ENCODE peak calls at places on chromosomes 12 and 14, in eight cellular contexts. U is astrocyte; P is cardiac muscle cell; V is heart left ventricle; I is CD8-positive, alpha-beta T cell; Y is endodermal cell; X is transverse colon; Z is psoas muscle. O is an unnamed sample.

GRCh38 chr12:54002915-54003339 is 3.0 kb downstream of the HOXC9 start:
- DNase-seq in U (no peak), P (no peak), V (no peak), I (no peak), Y (no peak), X (no peak), Z (peak; percentile 77), O (no peak)

GRCh38 chr12:11822071-11822818 is 172.8 kb downstream of the ETV6 start:
- DNase-seq in U (peak; percentile 77), P (no peak), V (no peak), I (peak; percentile 16), Y (no peak), X (peak; percentile 55), Z (no peak), O (peak; percentile 52)

GRCh38 chr12:82682851-82683261 is 3.9 kb upstream of the TMTC2 start:
- DNase-seq in U (no peak), P (no peak), V (no peak), I (no peak), Y (no peak), X (no peak), Z (no peak), O (no peak)

GRCh38 chr14:74882103-74882920 is 596 bp downstream of the DLST start:
- DNase-seq in U (peak; percentile 32), P (peak; percentile 50), V (peak; percentile 61), I (peak; percentile 19), Y (no peak), X (peak; percentile 65), Z (peak; percentile 78), O (peak; percentile 49)

GRCh38 chr12:132469423-132469822 is 20.5 kb upstream of the FBRSL1 start:
- DNase-seq in U (no peak), P (no peak), V (no peak), I (no peak), Y (no peak), X (no peak), Z (no peak), O (no peak)

GRCh38 chr12:103841690-103842584 is 903 bp upstream of the NT5DC3 start:
- DNase-seq in U (peak; percentile 85), P (no peak), V (peak; percentile 69), I (peak; percentile 11), Y (peak; percentile 95), X (no peak), Z (peak; percentile 67), O (peak; percentile 86)

GRCh38 chr12:52243264-52243773 is 10.3 kb downstream of the KRT7 start:
- DNase-seq in U (peak; percentile 50), P (no peak), V (no peak), I (no peak), Y (no peak), X (no peak), Z (peak; percentile 40), O (no peak)

GRCh38 chr14:75217508-75218206 is 41.2 kb upstream of the TMED10 start:
- DNase-seq in U (no peak), P (no peak), V (no peak), I (no peak), Y (no peak), X (no peak), Z (no peak), O (no peak)

GRCh38 chr14:105525861-105526780 is at the start of gene TMEM121:
- DNase-seq in U (no peak), P (peak; percentile 48), V (no peak), I (no peak), Y (peak; percentile 76), X (peak; percentile 22), Z (peak; percentile 58), O (no peak)

GRCh38 chr12:98745578-98746391 is 100.7 kb downstream of the APAF1 start:
- DNase-seq in U (no peak), P (peak; percentile 19), V (no peak), I (no peak), Y (peak; percentile 73), X (no peak), Z (no peak), O (no peak)

GRCh38 chr14:73457050-73457934 is 1.1 kb downstream of the NUMB start:
- DNase-seq in U (no peak), P (peak; percentile 58), V (peak; percentile 51), I (no peak), Y (peak; percentile 84), X (no peak), Z (peak; percentile 60), O (peak; percentile 71)

DNA sequence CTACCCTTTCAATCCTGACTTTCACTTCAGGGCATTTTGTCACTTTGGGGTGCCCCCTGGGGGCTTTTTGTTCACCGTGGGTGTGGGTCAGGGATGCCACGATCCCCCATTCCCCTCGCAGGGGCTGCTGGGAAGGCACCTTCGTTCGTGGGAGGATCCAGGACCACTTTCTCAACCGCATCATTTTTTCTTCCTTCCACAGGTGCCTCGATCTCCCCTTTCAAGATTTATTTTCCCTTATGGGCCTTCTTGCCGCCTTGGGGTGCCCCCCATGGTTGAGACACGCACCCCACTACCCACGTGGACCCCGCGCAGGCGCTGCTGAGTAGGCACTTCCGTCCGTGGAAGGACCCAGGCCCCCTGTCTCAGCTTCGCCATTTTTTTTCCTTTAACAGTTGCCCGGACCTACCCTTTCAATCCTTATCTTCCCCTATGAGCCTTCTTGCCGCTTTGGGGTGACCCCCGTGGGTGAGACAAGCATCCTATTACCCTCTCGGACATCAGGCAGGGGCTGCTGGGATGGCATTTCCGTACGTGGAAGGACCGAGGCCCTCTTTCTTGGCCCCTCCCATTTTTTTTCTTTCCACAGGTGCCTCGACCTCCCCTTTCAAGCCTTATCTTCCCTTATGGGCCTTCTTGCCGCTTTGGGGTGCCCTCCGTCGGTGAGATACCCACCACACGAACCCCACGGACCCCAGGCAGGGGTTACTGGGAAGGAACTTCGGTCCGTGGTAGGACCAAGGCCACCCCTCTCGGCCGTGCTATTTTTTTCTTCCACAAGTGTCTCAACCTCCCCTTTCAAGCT is 268.1 kb downstream of the ALG10 start:
- DNase-seq in U (no peak), P (no peak), V (no peak), I (no peak), Y (peak; percentile 18), X (peak; percentile 4), Z (peak; percentile 24), O (no peak)
- H3K9me3 ChIP-seq in U (peaks cover 28% of the 10 kb centered on the region), P (no peaks in the 10 kb centered on the region), V (peaks cover 9% of the 10 kb centered on the region), I (no peaks in the 10 kb centered on the region), Y (peaks cover 47% of the 10 kb centered on the region), X (peaks cover 28% of the 10 kb centered on the region), Z (no peaks in the 10 kb centered on the region), O (no peaks in the 10 kb centered on the region)

GRCh38 chr14:94775082-94775874 is 5.4 kb upstream of the GSC start:
- DNase-seq in U (no peak), P (no peak), V (no peak), I (no peak), Y (peak; percentile 94), X (no peak), Z (no peak), O (no peak)
- H3K27me3 ChIP-seq in U (peaks cover 62% of the 10 kb centered on the region), P (peaks cover 97% of the 10 kb centered on the region), V (peaks cover 55% of the 10 kb centered on the region), I (peaks cover 30% of the 10 kb centered on the region), Y (peaks cover 46% of the 10 kb centered on the region), X (peaks cover 97% of the 10 kb centered on the region), Z (peaks cover 30% of the 10 kb centered on the region), O (peaks cover 31% of the 10 kb centered on the region)

DNA sequence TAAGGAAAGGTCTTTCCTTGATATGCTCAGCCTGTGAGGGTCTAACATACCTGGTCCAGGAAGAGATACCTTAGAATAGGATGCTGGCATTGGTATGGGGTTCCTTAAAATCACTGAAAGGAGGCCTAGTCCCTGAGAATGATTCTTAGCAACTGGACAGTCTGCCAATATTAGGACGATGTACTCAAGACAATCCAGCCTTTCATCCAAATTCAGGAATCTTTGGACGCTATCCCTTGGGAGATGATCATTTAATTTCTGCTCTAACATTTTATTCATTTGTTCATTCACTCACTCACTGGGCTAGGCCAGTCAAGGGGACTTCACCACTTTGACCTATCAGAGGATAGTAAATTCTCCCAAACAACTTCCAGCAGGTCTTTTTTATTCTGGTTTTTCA is 117.8 kb upstream of the PRICKLE1 start:
- DNase-seq in U (no peak), P (no peak), V (no peak), I (no peak), Y (no peak), X (no peak), Z (no peak), O (no peak)
- TF ChIP-seq CTCF in U (no peak), P (no peak), V (no peak), I (no peak), Y (no peak), X (no peak), Z (no peak), O (no peak)

GRCh38 chr14:97705107-97705506 is 907.9 kb downstream of the VRK1 start:
- DNase-seq in U (no peak), P (no peak), V (no peak), I (no peak), Y (no peak), X (no peak), Z (no peak), O (no peak)

GRCh38 chr14:97704316-97704715 is 907.1 kb downstream of the VRK1 start:
- DNase-seq in U (no peak), P (no peak), V (no peak), I (no peak), Y (no peak), X (no peak), Z (no peak), O (no peak)

GRCh38 chr14:97706814-97707213 is 909.6 kb downstream of the VRK1 start:
- DNase-seq in U (no peak), P (no peak), V (no peak), I (no peak), Y (no peak), X (no peak), Z (no peak), O (no peak)

GRCh38 chr14:97707603-97708002 is 910.4 kb downstream of the VRK1 start:
- DNase-seq in U (no peak), P (no peak), V (no peak), I (no peak), Y (peak; percentile 56), X (no peak), Z (no peak), O (no peak)

GRCh38 chr14:97705976-97706375 is 908.8 kb downstream of the VRK1 start:
- DNase-seq in U (no peak), P (no peak), V (no peak), I (no peak), Y (no peak), X (no peak), Z (no peak), O (no peak)
- H3K9me3 ChIP-seq in U (no peaks in the 10 kb centered on the region), P (no peaks in the 10 kb centered on the region), V (no peaks in the 10 kb centered on the region), I (no peaks in the 10 kb centered on the region), Y (peaks cover 9% of the 10 kb centered on the region), X (no peaks in the 10 kb centered on the region), Z (no peaks in the 10 kb centered on the region), O (no peaks in the 10 kb centered on the region)

GRCh38 chr12:34346372-34347034 is 324.2 kb downstream of the ALG10 start:
- DNase-seq in U (no peak), P (no peak), V (no peak), I (no peak), Y (no peak), X (no peak), Z (no peak), O (no peak)
- H3K27me3 ChIP-seq in U (no peaks in the 10 kb centered on the region), P (no peaks in the 10 kb centered on the region), V (peaks cover 3% of the 10 kb centered on the region), I (no peaks in the 10 kb centered on the region), Y (no peaks in the 10 kb centered on the region), X (no peaks in the 10 kb centered on the region), Z (peaks cover 6% of the 10 kb centered on the region), O (no peaks in the 10 kb centered on the region)

O was measured in right lobe of liver.